ENCODE peak calls at places on chromosomes 3 and 15, in seven cellular contexts. One of them, this sample, is unnamed.

GRCh38 chr15:63381301-63382192 is at the start of gene CA12:
- DNase-seq in right lobe of liver: no peak
- DNase-seq in CD8-positive, alpha-beta T cell: no peak
- DNase-seq in cardiac muscle cell: peak
- DNase-seq in mammary epithelial cell: peak
- DNase-seq in fibroblast of mammary gland: peak
- DNase-seq in HCT116: no peak
- DNase-seq in this sample: peak

GRCh38 chr15:49427369-49427768 is 4.3 kb downstream of the FGF7 start:
- DNase-seq in right lobe of liver: no peak
- DNase-seq in CD8-positive, alpha-beta T cell: no peak
- DNase-seq in cardiac muscle cell: no peak
- DNase-seq in mammary epithelial cell: no peak
- DNase-seq in fibroblast of mammary gland: no peak
- DNase-seq in HCT116: no peak
- DNase-seq in this sample: no peak

GRCh38 chr3:177596822-177597271 is 399.6 kb upstream of the TBL1XR1 start:
- DNase-seq in right lobe of liver: peak
- DNase-seq in CD8-positive, alpha-beta T cell: no peak
- DNase-seq in cardiac muscle cell: no peak
- DNase-seq in mammary epithelial cell: peak
- DNase-seq in fibroblast of mammary gland: peak
- DNase-seq in HCT116: no peak
- DNase-seq in this sample: no peak

GRCh38 chr15:29014493-29014892 is 128.7 kb downstream of the APBA2 start:
- DNase-seq in right lobe of liver: no peak
- DNase-seq in CD8-positive, alpha-beta T cell: no peak
- DNase-seq in cardiac muscle cell: no peak
- DNase-seq in mammary epithelial cell: no peak
- DNase-seq in fibroblast of mammary gland: no peak
- DNase-seq in HCT116: no peak
- DNase-seq in this sample: no peak

GRCh38 chr15:50880651-50881114 is 27.8 kb upstream of the AP4E1 start:
- DNase-seq in right lobe of liver: no peak
- DNase-seq in CD8-positive, alpha-beta T cell: no peak
- DNase-seq in cardiac muscle cell: no peak
- DNase-seq in mammary epithelial cell: peak
- DNase-seq in fibroblast of mammary gland: peak
- DNase-seq in HCT116: no peak
- DNase-seq in this sample: no peak

GRCh38 chr15:28178290-28178689 is 79.2 kb upstream of the OCA2 start:
- DNase-seq in right lobe of liver: no peak
- DNase-seq in CD8-positive, alpha-beta T cell: no peak
- DNase-seq in cardiac muscle cell: no peak
- DNase-seq in mammary epithelial cell: no peak
- DNase-seq in fibroblast of mammary gland: no peak
- DNase-seq in HCT116: no peak
- DNase-seq in this sample: no peak

GRCh38 chr15:99446565-99447496 is 119.0 kb upstream of the MEF2A start:
- DNase-seq in right lobe of liver: peak
- DNase-seq in CD8-positive, alpha-beta T cell: no peak
- DNase-seq in cardiac muscle cell: no peak
- DNase-seq in mammary epithelial cell: no peak
- DNase-seq in fibroblast of mammary gland: no peak
- DNase-seq in HCT116: no peak
- DNase-seq in this sample: no peak

GRCh38 chr3:126149256-126149902 is 31.0 kb downstream of the ALDH1L1 start:
- DNase-seq in right lobe of liver: no peak
- DNase-seq in CD8-positive, alpha-beta T cell: no peak
- DNase-seq in cardiac muscle cell: no peak
- DNase-seq in mammary epithelial cell: no peak
- DNase-seq in fibroblast of mammary gland: no peak
- DNase-seq in HCT116: no peak
- DNase-seq in this sample: no peak

GRCh38 chr3:16739416-16740091 is 134.3 kb upstream of the DAZL start:
- DNase-seq in right lobe of liver: no peak
- DNase-seq in CD8-positive, alpha-beta T cell: no peak
- DNase-seq in cardiac muscle cell: no peak
- DNase-seq in mammary epithelial cell: no peak
- DNase-seq in fibroblast of mammary gland: peak
- DNase-seq in HCT116: no peak
- DNase-seq in this sample: no peak

GRCh38 chr3:197216169-197216860 is 82.1 kb downstream of the DLG1 start:
- DNase-seq in right lobe of liver: no peak
- DNase-seq in CD8-positive, alpha-beta T cell: no peak
- DNase-seq in cardiac muscle cell: no peak
- DNase-seq in mammary epithelial cell: peak
- DNase-seq in fibroblast of mammary gland: peak
- DNase-seq in HCT116: no peak
- DNase-seq in this sample: no peak

GRCh38 chr15:70775160-70775559 is 11.8 kb upstream of the UACA start:
- DNase-seq in right lobe of liver: no peak
- DNase-seq in CD8-positive, alpha-beta T cell: no peak
- DNase-seq in cardiac muscle cell: no peak
- DNase-seq in mammary epithelial cell: peak
- DNase-seq in fibroblast of mammary gland: peak
- DNase-seq in HCT116: no peak
- DNase-seq in this sample: no peak

GRCh38 chr3:57018246-57018645 is 42.2 kb upstream of the SPATA12 start:
- DNase-seq in right lobe of liver: no peak
- DNase-seq in CD8-positive, alpha-beta T cell: no peak
- DNase-seq in cardiac muscle cell: no peak
- DNase-seq in mammary epithelial cell: no peak
- DNase-seq in fibroblast of mammary gland: no peak
- DNase-seq in HCT116: no peak
- DNase-seq in this sample: no peak

GRCh38 chr15:51104512-51104911 is 9.8 kb upstream of the TNFAIP8L3 start:
- DNase-seq in right lobe of liver: no peak
- DNase-seq in CD8-positive, alpha-beta T cell: no peak
- DNase-seq in cardiac muscle cell: no peak
- DNase-seq in mammary epithelial cell: no peak
- DNase-seq in fibroblast of mammary gland: peak
- DNase-seq in HCT116: no peak
- DNase-seq in this sample: no peak

GRCh38 chr15:91508633-91509032 is 344.9 kb upstream of the SLCO3A1 start:
- DNase-seq in right lobe of liver: no peak
- DNase-seq in CD8-positive, alpha-beta T cell: no peak
- DNase-seq in cardiac muscle cell: no peak
- DNase-seq in mammary epithelial cell: peak
- DNase-seq in fibroblast of mammary gland: peak
- DNase-seq in HCT116: no peak
- DNase-seq in this sample: no peak

GRCh38 chr3:41660510-41660909 is 301.4 kb downstream of the ULK4 start:
- DNase-seq in right lobe of liver: no peak
- DNase-seq in CD8-positive, alpha-beta T cell: no peak
- DNase-seq in cardiac muscle cell: no peak
- DNase-seq in mammary epithelial cell: no peak
- DNase-seq in fibroblast of mammary gland: no peak
- DNase-seq in HCT116: no peak
- DNase-seq in this sample: no peak

GRCh38 chr15:49868348-49868747 is 247.5 kb downstream of the DTWD1 start:
- DNase-seq in right lobe of liver: no peak
- DNase-seq in CD8-positive, alpha-beta T cell: no peak
- DNase-seq in cardiac muscle cell: no peak
- DNase-seq in mammary epithelial cell: no peak
- DNase-seq in fibroblast of mammary gland: no peak
- DNase-seq in HCT116: no peak
- DNase-seq in this sample: no peak

GRCh38 chr3:60555704-60556340 is 695.4 kb downstream of the FHIT start:
- DNase-seq in right lobe of liver: no peak
- DNase-seq in CD8-positive, alpha-beta T cell: no peak
- DNase-seq in cardiac muscle cell: no peak
- DNase-seq in mammary epithelial cell: peak
- DNase-seq in fibroblast of mammary gland: peak
- DNase-seq in HCT116: no peak
- DNase-seq in this sample: no peak

GRCh38 chr3:195895078-195895899 is 13.1 kb downstream of the TNK2 start:
- DNase-seq in right lobe of liver: peak
- DNase-seq in CD8-positive, alpha-beta T cell: peak
- DNase-seq in cardiac muscle cell: peak
- DNase-seq in mammary epithelial cell: peak
- DNase-seq in fibroblast of mammary gland: no peak
- DNase-seq in HCT116: peak
- DNase-seq in this sample: peak

GRCh38 chr3:27472166-27472565 is 12.0 kb downstream of the SLC4A7 start:
- DNase-seq in right lobe of liver: no peak
- DNase-seq in CD8-positive, alpha-beta T cell: no peak
- DNase-seq in cardiac muscle cell: no peak
- DNase-seq in mammary epithelial cell: no peak
- DNase-seq in fibroblast of mammary gland: peak
- DNase-seq in HCT116: no peak
- DNase-seq in this sample: no peak

GRCh38 chr3:172201136-172201989 is 162.0 kb downstream of the FNDC3B start:
- DNase-seq in right lobe of liver: peak
- DNase-seq in CD8-positive, alpha-beta T cell: no peak
- DNase-seq in cardiac muscle cell: no peak
- DNase-seq in mammary epithelial cell: peak
- DNase-seq in fibroblast of mammary gland: peak
- DNase-seq in HCT116: no peak
- DNase-seq in this sample: no peak

GRCh38 chr3:130792241-130792640 is 45.6 kb upstream of the PIK3R4 start:
- DNase-seq in right lobe of liver: no peak
- DNase-seq in CD8-positive, alpha-beta T cell: no peak
- DNase-seq in cardiac muscle cell: no peak
- DNase-seq in mammary epithelial cell: no peak
- DNase-seq in fibroblast of mammary gland: no peak
- DNase-seq in HCT116: no peak
- DNase-seq in this sample: no peak

DNA sequence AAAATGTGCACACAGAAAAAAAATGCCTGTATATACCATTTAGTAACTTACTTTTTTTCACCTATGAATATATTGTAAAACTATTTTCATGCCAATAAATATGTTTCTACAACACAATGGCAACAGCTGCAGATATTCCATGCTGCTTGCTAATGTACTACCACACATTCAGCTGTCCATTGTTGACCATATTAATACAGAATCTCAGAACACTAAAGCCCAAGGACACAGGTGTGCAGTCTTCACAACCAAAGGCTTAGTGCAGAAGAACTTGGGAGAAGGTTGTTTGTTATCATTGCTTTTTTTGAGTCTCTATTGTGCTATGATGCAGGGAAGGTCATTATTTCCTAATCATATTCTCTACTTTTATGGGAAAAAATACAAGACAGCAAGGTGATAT is 79.6 kb downstream of the DIPK2A start:
- DNase-seq in right lobe of liver: no peak
- DNase-seq in CD8-positive, alpha-beta T cell: no peak
- DNase-seq in cardiac muscle cell: no peak
- DNase-seq in mammary epithelial cell: no peak
- DNase-seq in fibroblast of mammary gland: no peak
- DNase-seq in HCT116: no peak
- DNase-seq in this sample: no peak
- TF ChIP-seq CTCF in right lobe of liver: no peak
- TF ChIP-seq CTCF in CD8-positive, alpha-beta T cell: no peak
- TF ChIP-seq CTCF in cardiac muscle cell: no peak
- TF ChIP-seq CTCF in mammary epithelial cell: no peak
- TF ChIP-seq CTCF in fibroblast of mammary gland: no peak
- TF ChIP-seq CTCF in HCT116: no peak
- TF ChIP-seq CTCF in this sample: no peak

GRCh38 chr3:46978985-46979944 is at the start of gene NBEAL2:
- DNase-seq in right lobe of liver: peak
- DNase-seq in CD8-positive, alpha-beta T cell: peak
- DNase-seq in cardiac muscle cell: peak
- DNase-seq in mammary epithelial cell: peak
- DNase-seq in fibroblast of mammary gland: peak
- DNase-seq in HCT116: peak
- DNase-seq in this sample: peak
- TF ChIP-seq CTCF in right lobe of liver: peak
- TF ChIP-seq CTCF in CD8-positive, alpha-beta T cell: no peak
- TF ChIP-seq CTCF in cardiac muscle cell: no peak
- TF ChIP-seq CTCF in mammary epithelial cell: no peak
- TF ChIP-seq CTCF in fibroblast of mammary gland: no peak
- TF ChIP-seq CTCF in HCT116: no peak
- TF ChIP-seq CTCF in this sample: no peak

GRCh38 chr15:26985050-26985449 is 14.1 kb downstream of the GABRG3 start:
- DNase-seq in right lobe of liver: no peak
- DNase-seq in CD8-positive, alpha-beta T cell: no peak
- DNase-seq in cardiac muscle cell: no peak
- DNase-seq in mammary epithelial cell: no peak
- DNase-seq in fibroblast of mammary gland: no peak
- DNase-seq in HCT116: no peak
- DNase-seq in this sample: no peak

GRCh38 chr15:26981492-26981891 is 10.5 kb downstream of the GABRG3 start:
- DNase-seq in right lobe of liver: no peak
- DNase-seq in CD8-positive, alpha-beta T cell: no peak
- DNase-seq in cardiac muscle cell: no peak
- DNase-seq in mammary epithelial cell: no peak
- DNase-seq in fibroblast of mammary gland: no peak
- DNase-seq in HCT116: no peak
- DNase-seq in this sample: no peak

GRCh38 chr15:26983822-26984221 is 12.8 kb downstream of the GABRG3 start:
- DNase-seq in right lobe of liver: no peak
- DNase-seq in CD8-positive, alpha-beta T cell: no peak
- DNase-seq in cardiac muscle cell: no peak
- DNase-seq in mammary epithelial cell: no peak
- DNase-seq in fibroblast of mammary gland: no peak
- DNase-seq in HCT116: no peak
- DNase-seq in this sample: no peak
- TF ChIP-seq CTCF in right lobe of liver: no peak
- TF ChIP-seq CTCF in CD8-positive, alpha-beta T cell: no peak
- TF ChIP-seq CTCF in cardiac muscle cell: no peak
- TF ChIP-seq CTCF in mammary epithelial cell: no peak
- TF ChIP-seq CTCF in fibroblast of mammary gland: no peak
- TF ChIP-seq CTCF in HCT116: peak
- TF ChIP-seq CTCF in this sample: peak

DNA sequence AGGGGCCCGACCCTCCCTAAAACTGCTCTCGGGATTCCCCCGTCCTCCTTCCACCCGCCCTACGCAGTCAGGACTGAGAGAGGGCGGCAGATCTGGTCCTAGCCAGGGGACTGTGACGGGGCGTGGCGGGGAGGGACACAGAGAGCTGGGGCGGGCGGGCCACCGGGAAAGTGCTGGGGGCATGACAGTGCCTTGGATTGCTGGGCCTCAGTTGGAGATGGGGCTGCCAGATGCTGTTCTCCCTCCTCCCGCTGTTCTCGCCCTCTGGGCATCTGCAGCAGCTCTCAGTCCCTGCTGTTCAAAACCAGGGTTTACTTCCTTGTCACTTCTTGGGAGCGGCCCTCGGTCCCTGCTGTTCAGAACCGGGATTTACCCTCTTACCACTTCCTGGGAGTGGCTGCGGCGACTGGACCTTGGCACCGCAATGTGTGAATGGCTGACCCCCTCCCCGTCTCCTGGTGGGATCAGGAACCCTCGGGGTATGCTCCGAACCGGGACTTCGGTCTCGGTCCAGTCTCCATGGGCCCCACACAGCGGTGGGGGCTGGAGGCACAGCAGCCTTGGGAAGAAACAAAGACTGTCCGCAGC is 1.8 kb upstream of the RPP25 start:
- DNase-seq in right lobe of liver: peak
- DNase-seq in CD8-positive, alpha-beta T cell: no peak
- DNase-seq in cardiac muscle cell: peak
- DNase-seq in mammary epithelial cell: no peak
- DNase-seq in fibroblast of mammary gland: peak
- DNase-seq in HCT116: no peak
- DNase-seq in this sample: peak
- TF ChIP-seq CTCF in right lobe of liver: no peak
- TF ChIP-seq CTCF in CD8-positive, alpha-beta T cell: no peak
- TF ChIP-seq CTCF in cardiac muscle cell: peak
- TF ChIP-seq CTCF in mammary epithelial cell: no peak
- TF ChIP-seq CTCF in fibroblast of mammary gland: peak
- TF ChIP-seq CTCF in HCT116: peak
- TF ChIP-seq CTCF in this sample: no peak